ENCODE peak calls at places on chromosomes 11 and 22, in seven cellular contexts. E is stimulated activated CD4-positive, alpha-beta T cell treated with anti-CD3 and anti-CD28 coated beads, Interleukin-4, amount 100 ng/mL, for 24 hours; G is K562; N is T-helper 2 cell; Z is activated T-cell treated with anti-CD3 and anti-CD28 coated beads, Interleukin-2, amount 50 U/mL, for 24 hours; Y is NCI-H774; O is HFF-Myc. M is an unnamed sample.

GRCh38 chr11:94623120-94623735 is 56.1 kb downstream of the PIWIL4 start:
- DNase-seq in E (peak), G (peak), N (no peak), Z (no peak), Y (peak), O (peak), M (no peak)

GRCh38 chr11:3867209-3868071 is 12.0 kb downstream of the STIM1 start:
- DNase-seq in E (no peak), G (peak), N (no peak), Z (peak), Y (peak), O (no peak), M (no peak)

GRCh38 chr11:26778000-26778757 is 56.3 kb upstream of the SLC5A12 start:
- DNase-seq in E (no peak), G (no peak), N (no peak), Z (no peak), Y (no peak), O (peak), M (no peak)

GRCh38 chr11:102494216-102494615 is 36.3 kb downstream of the MMP7 start:
- DNase-seq in E (no peak), G (no peak), N (no peak), Z (no peak), Y (no peak), O (no peak), M (no peak)

GRCh38 chr11:63845305-63845704 is 6.4 kb downstream of the MARK2 start:
- DNase-seq in E (no peak), G (no peak), N (no peak), Z (no peak), Y (no peak), O (no peak), M (no peak)

GRCh38 chr11:12687740-12688139 is 13.5 kb downstream of the TEAD1 start:
- DNase-seq in E (no peak), G (peak), N (no peak), Z (no peak), Y (no peak), O (no peak), M (no peak)

GRCh38 chr22:50115693-50116092 is 25.9 kb downstream of the MOV10L1 start:
- DNase-seq in E (no peak), G (no peak), N (no peak), Z (no peak), Y (peak), O (no peak), M (no peak)

GRCh38 chr11:76115555-76115954 is 90.7 kb downstream of the WNT11 start:
- DNase-seq in E (no peak), G (no peak), N (no peak), Z (no peak), Y (no peak), O (no peak), M (no peak)

GRCh38 chr11:75592699-75593098 is 30.6 kb downstream of the SERPINH1 start:
- DNase-seq in E (no peak), G (no peak), N (no peak), Z (no peak), Y (peak), O (no peak), M (no peak)

GRCh38 chr11:103384652-103385051 is 275.4 kb downstream of the DYNC2H1 start:
- DNase-seq in E (no peak), G (no peak), N (no peak), Z (no peak), Y (no peak), O (no peak), M (no peak)

GRCh38 chr11:10351768-10352641 is 47.1 kb downstream of the ADM start:
- DNase-seq in E (no peak), G (peak), N (no peak), Z (no peak), Y (peak), O (no peak), M (no peak)

GRCh38 chr11:201936-202335 is 5.3 kb downstream of the BET1L start:
- DNase-seq in E (peak), G (no peak), N (no peak), Z (no peak), Y (no peak), O (no peak), M (no peak)

GRCh38 chr11:128422576-128423370 is 164.6 kb downstream of the ETS1 start:
- DNase-seq in E (peak), G (no peak), N (peak), Z (peak), Y (no peak), O (no peak), M (peak)

GRCh38 chr11:67705264-67705663 is 30.8 kb upstream of the ALDH3B2 start:
- DNase-seq in E (no peak), G (no peak), N (no peak), Z (no peak), Y (no peak), O (no peak), M (no peak)

GRCh38 chr11:61142424-61142823 is 18.8 kb downstream of the VPS37C start:
- DNase-seq in E (no peak), G (no peak), N (no peak), Z (no peak), Y (no peak), O (no peak), M (no peak)

GRCh38 chr22:35648066-35649025 is at the start of gene APOL6:
- DNase-seq in E (peak), G (peak), N (peak), Z (peak), Y (no peak), O (no peak), M (peak)

GRCh38 chr22:45006101-45006872 is 3.5 kb downstream of the PHF21B start:
- DNase-seq in E (no peak), G (no peak), N (no peak), Z (no peak), Y (no peak), O (no peak), M (no peak)

GRCh38 chr11:43823851-43824250 is 56.8 kb upstream of the ALKBH3 start:
- DNase-seq in E (no peak), G (no peak), N (no peak), Z (no peak), Y (no peak), O (no peak), M (no peak)

GRCh38 chr22:39129081-39129480 is 23.4 kb downstream of the CBX7 start:
- DNase-seq in E (no peak), G (no peak), N (no peak), Z (no peak), Y (no peak), O (no peak), M (no peak)

GRCh38 chr11:109015283-109015682 is 350.4 kb downstream of the DDX10 start:
- DNase-seq in E (no peak), G (no peak), N (no peak), Z (no peak), Y (no peak), O (no peak), M (no peak)

GRCh38 chr22:30077279-30077678 is 3.0 kb upstream of the HORMAD2 start:
- DNase-seq in E (no peak), G (no peak), N (no peak), Z (no peak), Y (no peak), O (no peak), M (no peak)

GRCh38 chr22:19504900-19505734 is 19.1 kb downstream of the CLDN5 start:
- DNase-seq in E (no peak), G (no peak), N (no peak), Z (no peak), Y (no peak), O (no peak), M (no peak)

GRCh38 chr11:7668911-7669310 is 4.4 kb downstream of the CYB5R2 start:
- DNase-seq in E (no peak), G (no peak), N (no peak), Z (no peak), Y (no peak), O (no peak), M (no peak)

GRCh38 chr11:35811783-35812182 is 132.1 kb upstream of the LDLRAD3 start:
- DNase-seq in E (no peak), G (no peak), N (no peak), Z (no peak), Y (no peak), O (no peak), M (no peak)

GRCh38 chr11:65362320-65362931 is 7.9 kb downstream of the TIGD3 start:
- DNase-seq in E (no peak), G (peak), N (no peak), Z (no peak), Y (no peak), O (no peak), M (no peak)

GRCh38 chr11:108733479-108734116 is 68.7 kb downstream of the DDX10 start:
- DNase-seq in E (peak), G (peak), N (peak), Z (peak), Y (no peak), O (peak), M (no peak)

GRCh38 chr22:36386900-36387663 is 685 bp downstream of the MYH9 start:
- DNase-seq in E (peak), G (peak), N (no peak), Z (peak), Y (no peak), O (no peak), M (no peak)